ENCODE peak calls at places on chromosomes 1 and 21, in eight cellular contexts. N, W, A, U, M, Z, T and K are unnamed samples. For H3K4me1 and H3K36me3, the result is how much of the 10 kb centered on the place peaks cover.

GRCh38 chr1:57058652-57059501 is 93.1 kb upstream of the C8B start:
- DNase-seq in N (no peak), W (no peak), A (no peak), U (no peak), M (no peak), Z (no peak), T (no peak), K (no peak)

GRCh38 chr1:55500601-55501000 is 285.4 kb upstream of the USP24 start:
- DNase-seq in N (no peak), W (no peak), A (peak), U (no peak), M (no peak), Z (no peak), T (no peak), K (no peak)

GRCh38 chr1:230750576-230750975 is 3.4 kb downstream of the CAPN9 start:
- DNase-seq in N (peak), W (no peak), A (no peak), U (peak), M (peak), Z (no peak), T (no peak), K (no peak)

GRCh38 chr1:31712625-31713024 is 8.8 kb upstream of the COL16A1 start:
- DNase-seq in N (peak), W (peak), A (peak), U (peak), M (peak), Z (peak), T (no peak), K (no peak)

GRCh38 chr1:36913523-36914060 is 120.7 kb downstream of the GRIK3 start:
- DNase-seq in N (no peak), W (no peak), A (no peak), U (no peak), M (no peak), Z (no peak), T (no peak), K (no peak)

GRCh38 chr1:228034954-228035837 is 28.4 kb downstream of the WNT3A start:
- DNase-seq in N (peak), W (no peak), A (no peak), U (no peak), M (no peak), Z (no peak), T (no peak), K (no peak)

GRCh38 chr1:220990417-220991337 is 111.4 kb downstream of the HLX start:
- DNase-seq in N (no peak), W (no peak), A (peak), U (no peak), M (no peak), Z (no peak), T (no peak), K (no peak)

GRCh38 chr1:84350550-84350949 is 47.7 kb upstream of the DNASE2B start:
- DNase-seq in N (no peak), W (no peak), A (no peak), U (no peak), M (no peak), Z (no peak), T (no peak), K (no peak)

GRCh38 chr1:1402081-1402900 is 3.2 kb upstream of the CCNL2 start:
- DNase-seq in N (no peak), W (peak), A (peak), U (no peak), M (peak), Z (no peak), T (peak), K (no peak)

GRCh38 chr1:40708750-40709099 is 17.2 kb downstream of the NFYC start:
- DNase-seq in N (no peak), W (peak), A (peak), U (no peak), M (peak), Z (no peak), T (no peak), K (peak)

GRCh38 chr1:40432644-40433385 is 17.5 kb upstream of the ZFP69B start:
- DNase-seq in N (no peak), W (no peak), A (no peak), U (no peak), M (no peak), Z (no peak), T (no peak), K (no peak)

GRCh38 chr1:223887724-223888428 is 42.1 kb upstream of the TP53BP2 start:
- DNase-seq in N (no peak), W (no peak), A (peak), U (no peak), M (peak), Z (peak), T (no peak), K (no peak)

GRCh38 chr1:238558156-238558555 is 667.4 kb upstream of the ZP4 start:
- DNase-seq in N (no peak), W (no peak), A (peak), U (no peak), M (no peak), Z (no peak), T (no peak), K (no peak)

GRCh38 chr1:208272713-208273112 is 28.5 kb upstream of the PLXNA2 start:
- DNase-seq in N (no peak), W (no peak), A (no peak), U (no peak), M (no peak), Z (no peak), T (no peak), K (no peak)

GRCh38 chr1:58439946-58440345 is 106.6 kb downstream of the OMA1 start:
- DNase-seq in N (no peak), W (no peak), A (no peak), U (no peak), M (no peak), Z (no peak), T (no peak), K (no peak)

GRCh38 chr21:38824124-38824822 is 18.5 kb downstream of the ETS2 start:
- DNase-seq in N (no peak), W (no peak), A (peak), U (no peak), M (no peak), Z (no peak), T (no peak), K (no peak)

GRCh38 chr1:51316113-51316763 is 14.1 kb downstream of the TTC39A start:
- DNase-seq in N (no peak), W (no peak), A (no peak), U (no peak), M (no peak), Z (no peak), T (no peak), K (no peak)

GRCh38 chr1:39842726-39843305 is 40.5 kb downstream of the TRIT1 start:
- DNase-seq in N (no peak), W (no peak), A (no peak), U (no peak), M (no peak), Z (no peak), T (no peak), K (no peak)

GRCh38 chr1:147292012-147292411 is 49.5 kb downstream of the CHD1L start:
- DNase-seq in N (no peak), W (no peak), A (peak), U (no peak), M (no peak), Z (no peak), T (no peak), K (no peak)

GRCh38 chr1:170377896-170378634 is 153.9 kb upstream of the GORAB start:
- DNase-seq in N (no peak), W (no peak), A (no peak), U (no peak), M (no peak), Z (no peak), T (no peak), K (no peak)

GRCh38 chr1:165891461-165891860 is 64.0 kb downstream of the UCK2 start:
- DNase-seq in N (no peak), W (no peak), A (peak), U (no peak), M (no peak), Z (no peak), T (no peak), K (no peak)

GRCh38 chr1:50976890-50977574 is 7.0 kb downstream of the CDKN2C start:
- DNase-seq in N (no peak), W (no peak), A (peak), U (no peak), M (no peak), Z (peak), T (no peak), K (no peak)

GRCh38 chr21:36656138-36656537 is 42.8 kb upstream of the SIM2 start:
- DNase-seq in N (no peak), W (no peak), A (no peak), U (peak), M (peak), Z (no peak), T (no peak), K (no peak)

GRCh38 chr1:23639460-23639859 is 52.1 kb upstream of the RPL11 start:
- DNase-seq in N (no peak), W (no peak), A (no peak), U (no peak), M (no peak), Z (no peak), T (no peak), K (no peak)

GRCh38 chr1:15075175-15075574 is 78.4 kb upstream of the TMEM51 start:
- DNase-seq in N (no peak), W (no peak), A (no peak), U (no peak), M (no peak), Z (no peak), T (no peak), K (no peak)

GRCh38 chr1:56025942-56026341 is 553.4 kb downstream of the PLPP3 start:
- DNase-seq in N (no peak), W (no peak), A (peak), U (no peak), M (peak), Z (no peak), T (no peak), K (no peak)

GRCh38 chr21:43335119-43335518 is 91.8 kb downstream of the SIK1 start:
- DNase-seq in N (no peak), W (no peak), A (no peak), U (no peak), M (no peak), Z (no peak), T (peak), K (no peak)

GRCh38 chr1:248758352-248758751 is 2.8 kb upstream of the LYPD8 start:
- DNase-seq in N (no peak), W (no peak), A (no peak), U (no peak), M (no peak), Z (no peak), T (no peak), K (no peak)

GRCh38 chr1:213742992-213743391 is 244.8 kb upstream of the PROX1 start:
- DNase-seq in N (no peak), W (no peak), A (no peak), U (no peak), M (no peak), Z (no peak), T (no peak), K (no peak)

GRCh38 chr1:228216371-228217320 is 8.8 kb downstream of the OBSCN start:
- DNase-seq in N (no peak), W (no peak), A (no peak), U (no peak), M (no peak), Z (peak), T (no peak), K (no peak)

GRCh38 chr21:28746166-28746565 is 246.5 kb downstream of the LTN1 start:
- DNase-seq in N (no peak), W (no peak), A (peak), U (no peak), M (no peak), Z (no peak), T (no peak), K (no peak)

GRCh38 chr1:93275634-93276295 is 69.9 kb upstream of the DR1 start:
- DNase-seq in N (no peak), W (peak), A (no peak), U (no peak), M (peak), Z (no peak), T (no peak), K (no peak)

GRCh38 chr1:231959225-231959884 is 332.8 kb downstream of the DISC1 start:
- DNase-seq in N (no peak), W (no peak), A (no peak), U (no peak), M (no peak), Z (no peak), T (no peak), K (no peak)

GRCh38 chr21:42453301-42454220 is 42.5 kb downstream of the RSPH1 start:
- DNase-seq in N (peak), W (no peak), A (no peak), U (no peak), M (no peak), Z (no peak), T (no peak), K (no peak)

GRCh38 chr1:109488696-109489095 is 5.0 kb downstream of the ATXN7L2 start:
- DNase-seq in N (no peak), W (no peak), A (no peak), U (no peak), M (no peak), Z (no peak), T (no peak), K (no peak)

GRCh38 chr1:44002606-44003157 is 11.3 kb downstream of the CCDC24 start:
- DNase-seq in N (no peak), W (no peak), A (no peak), U (no peak), M (no peak), Z (no peak), T (no peak), K (no peak)

GRCh38 chr1:77594366-77595112 is 87.9 kb downstream of the ZZZ3 start:
- DNase-seq in N (no peak), W (no peak), A (peak), U (no peak), M (no peak), Z (no peak), T (no peak), K (no peak)

GRCh38 chr1:7221823-7222462 is 436.7 kb downstream of the CAMTA1 start:
- DNase-seq in N (no peak), W (no peak), A (peak), U (no peak), M (no peak), Z (no peak), T (no peak), K (no peak)

GRCh38 chr21:46284722-46285121 is 689 bp downstream of the MCM3AP start:
- DNase-seq in N (no peak), W (no peak), A (no peak), U (no peak), M (no peak), Z (no peak), T (no peak), K (no peak)

GRCh38 chr21:46285206-46285661 is at the start of gene MCM3AP:
- DNase-seq in N (no peak), W (no peak), A (no peak), U (no peak), M (no peak), Z (no peak), T (no peak), K (no peak)

GRCh38 chr21:46285761-46286667 is at the start of gene YBEY:
- DNase-seq in N (peak), W (peak), A (peak), U (peak), M (peak), Z (peak), T (peak), K (peak)

GRCh38 chr21:46286668-46286982 is 483 bp downstream of the YBEY start:
- DNase-seq in N (no peak), W (no peak), A (no peak), U (no peak), M (no peak), Z (no peak), T (no peak), K (no peak)

GRCh38 chr21:46284077-46284644 is 1.2 kb downstream of the MCM3AP start:
- DNase-seq in N (no peak), W (no peak), A (no peak), U (no peak), M (no peak), Z (no peak), T (no peak), K (no peak)
- H3K4me3 ChIP-seq in N (no peak), W (no peak), A (no peak), U (no peak), M (no peak), Z (peak), T (no peak), K (no peak)

GRCh38 chr1:46467183-46467504 is 22.5 kb upstream of the DMBX1 start:
- DNase-seq in N (no peak), W (no peak), A (no peak), U (no peak), M (no peak), Z (no peak), T (no peak), K (no peak)
- H3K4me1 ChIP-seq in N (under half), W (under half), A (under half), U (under half), M (under half), Z (under half), T (under half), K (under half)

DNA sequence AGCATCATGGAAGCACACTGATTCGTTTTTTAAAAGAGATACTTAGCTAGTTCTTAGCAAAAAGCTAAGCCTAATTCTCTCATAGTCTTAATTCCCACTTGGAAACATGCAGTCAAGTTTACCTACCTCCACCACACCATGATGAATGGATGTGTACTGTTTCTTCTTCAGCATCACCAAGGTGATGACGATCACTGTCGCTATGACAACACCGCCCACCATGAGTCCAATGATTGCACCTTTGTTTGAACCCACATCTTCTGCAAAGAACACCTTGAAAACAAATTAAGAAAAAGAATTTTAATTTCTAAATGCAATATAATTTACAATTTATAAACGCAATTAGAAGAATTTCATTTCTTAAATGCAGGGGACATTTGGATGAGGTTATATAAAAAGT is 156.8 kb downstream of the GABPA start:
- DNase-seq in N (no peak), W (no peak), A (no peak), U (no peak), M (no peak), Z (no peak), T (no peak), K (no peak)
- H3K36me3 ChIP-seq in N (under half), W (under half), A (under half), U (under half), M (under half), Z (half or more), T (under half), K (under half)

GRCh38 chr1:21935393-21935804 is 1.7 kb downstream of the HSPG2 start:
- DNase-seq in N (no peak), W (no peak), A (peak), U (no peak), M (no peak), Z (no peak), T (no peak), K (no peak)
- H3K4me3 ChIP-seq in N (no peak), W (peak), A (peak), U (peak), M (no peak), Z (peak), T (no peak), K (no peak)

GRCh38 chr1:181090653-181091126 is 2.2 kb downstream of the IER5 start:
- DNase-seq in N (no peak), W (no peak), A (no peak), U (no peak), M (no peak), Z (no peak), T (peak), K (no peak)

GRCh38 chr1:181089777-181090505 is 1.4 kb downstream of the IER5 start:
- DNase-seq in N (peak), W (peak), A (peak), U (peak), M (peak), Z (peak), T (peak), K (no peak)

GRCh38 chr1:181092883-181093282 is 4.4 kb downstream of the IER5 start:
- DNase-seq in N (no peak), W (no peak), A (no peak), U (no peak), M (no peak), Z (no peak), T (no peak), K (no peak)

GRCh38 chr1:181091322-181092040 is 3.0 kb downstream of the IER5 start:
- DNase-seq in N (no peak), W (no peak), A (no peak), U (no peak), M (no peak), Z (no peak), T (no peak), K (no peak)

GRCh38 chr1:181092056-181092455 is 3.6 kb downstream of the IER5 start:
- DNase-seq in N (no peak), W (no peak), A (no peak), U (no peak), M (no peak), Z (no peak), T (no peak), K (no peak)
- H3K4me1 ChIP-seq in N (under half), W (under half), A (under half), U (under half), M (under half), Z (under half), T (under half), K (under half)